ENCODE peak calls at places on chromosomes 16 and 17, in eight cellular contexts. S is hepatocyte; F is pancreas; Z is fibroblast of lung; X is psoas muscle; V is CD4-positive, alpha-beta T cell; B is CD4-positive, alpha-beta memory T cell; Q is suprapubic skin. J is an unnamed sample. For H3K27me3, the result is how much of the 10 kb centered on the place peaks cover.

GRCh38 chr16:87199901-87200300 is 117.3 kb downstream of the C16orf95 start:
- DNase-seq in Z (no peak), B (no peak), X (no peak), Q (no peak), S (no peak), F (no peak), V (no peak), J (no peak)

GRCh38 chr17:81858170-81858966 is 2.0 kb downstream of the P4HB start:
- DNase-seq in Q (no peak), S (no peak), B (no peak), X (no peak), Z (no peak), F (peak), V (no peak), J (no peak)

GRCh38 chr17:260031-260791 is 78.8 kb upstream of the DOC2B start:
- DNase-seq in Q (peak), S (no peak), F (peak), X (no peak), B (no peak), Z (no peak), V (no peak), J (no peak)

GRCh38 chr16:3509470-3509928 is 8.7 kb downstream of the CLUAP1 start:
- DNase-seq in B (peak), Q (no peak), X (no peak), F (no peak), Z (no peak), S (no peak), V (peak), J (peak)

GRCh38 chr16:73873643-73874042 is 423.0 kb upstream of the PSMD7 start:
- DNase-seq in F (no peak), B (no peak), Q (no peak), Z (no peak), V (no peak), X (no peak), S (no peak), J (no peak)

GRCh38 chr16:83420206-83420760 is 387.5 kb upstream of the HSBP1 start:
- DNase-seq in Q (no peak), V (no peak), F (no peak), S (peak), X (no peak), B (no peak), Z (peak), J (no peak)

GRCh38 chr17:21551081-21551881 is 141.0 kb upstream of the KCNJ18 start:
- DNase-seq in B (peak), X (peak), F (peak), Q (peak), V (peak), S (no peak), Z (peak), J (peak)

GRCh38 chr17:63706346-63707102 is 6.6 kb upstream of the LIMD2 start:
- DNase-seq in Q (no peak), Z (no peak), V (no peak), X (no peak), F (no peak), S (no peak), B (peak), J (no peak)

GRCh38 chr16:60608971-60609370 is 1427.3 kb downstream of the CDH8 start:
- DNase-seq in Q (no peak), S (no peak), B (no peak), X (no peak), Z (peak), F (no peak), V (no peak), J (no peak)

GRCh38 chr17:73526851-73527250 is 117.4 kb downstream of the SDK2 start:
- DNase-seq in Z (no peak), F (no peak), S (no peak), X (no peak), Q (no peak), V (no peak), B (no peak), J (no peak)

GRCh38 chr16:70746040-70746707 is 54.8 kb downstream of the VAC14 start:
- DNase-seq in S (peak), Z (peak), Q (peak), F (peak), X (peak), B (no peak), V (no peak), J (no peak)

GRCh38 chr17:43701318-43701743 is 39.6 kb upstream of the MEOX1 start:
- DNase-seq in F (no peak), X (no peak), Q (no peak), V (no peak), S (no peak), Z (peak), B (peak), J (peak)

GRCh38 chr17:14790518-14790917 is 474.6 kb downstream of the PMP22 start:
- DNase-seq in V (no peak), X (no peak), F (no peak), Z (no peak), S (no peak), Q (no peak), B (no peak), J (no peak)

GRCh38 chr17:42913981-42914617 is 13.5 kb downstream of the G6PC1 start:
- DNase-seq in S (no peak), F (no peak), Q (no peak), B (no peak), X (no peak), Z (no peak), V (no peak), J (no peak)

DNA sequence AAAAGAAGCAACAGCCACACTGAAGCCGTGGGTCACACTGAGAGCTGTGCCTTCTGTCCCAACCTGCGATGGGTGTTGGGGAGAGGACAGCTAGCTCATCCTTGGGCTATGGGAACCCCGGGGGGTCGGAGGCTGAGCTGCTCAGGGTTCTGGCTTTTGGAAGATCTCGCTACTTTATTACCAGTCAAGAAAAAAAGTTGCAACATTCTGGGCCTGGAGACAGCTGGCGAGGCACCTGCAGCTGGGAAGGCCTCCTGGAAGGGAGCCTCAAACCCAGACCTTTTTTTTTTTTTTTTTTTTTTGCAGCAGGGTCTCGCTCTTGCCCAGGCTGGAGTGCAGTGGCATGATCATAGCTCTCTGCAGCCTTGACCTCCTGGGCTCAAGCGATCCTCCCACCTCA is 24.9 kb downstream of the TPSD1 start:
- DNase-seq in S (no peak), F (no peak), V (no peak), B (no peak), Z (no peak), Q (no peak), X (no peak), J (no peak)
- H3K27me3 ChIP-seq in S (under half), F (under half), V (under half), B (under half), Z (under half), Q (half or more), X (half or more), J (under half)

GRCh38 chr17:27893834-27894503 is 804 bp upstream of the LYRM9 start:
- DNase-seq in F (no peak), V (no peak), Q (no peak), X (no peak), Z (no peak), B (no peak), S (no peak), J (no peak)
- H3K27ac ChIP-seq in F (no peak), V (no peak), Q (no peak), X (no peak), Z (no peak), B (no peak), S (no peak), J (peak)

GRCh38 chr17:75414488-75414887 is 9.0 kb upstream of the GRB2 start:
- DNase-seq in B (no peak), Z (no peak), X (no peak), Q (no peak), S (no peak), V (no peak), F (no peak), J (no peak)
- H3K27me3 ChIP-seq in B (under half), Z (under half), X (under half), Q (under half), S (under half), V (under half), F (under half), J (under half)

GRCh38 chr17:3990391-3991127 is 26.3 kb upstream of the ATP2A3 start:
- DNase-seq in Z (peak), F (no peak), X (peak), V (no peak), B (no peak), Q (peak), S (no peak), J (no peak)

GRCh38 chr17:3995067-3995466 is 30.8 kb upstream of the ATP2A3 start:
- DNase-seq in X (no peak), F (no peak), Z (no peak), S (no peak), B (no peak), V (no peak), Q (no peak), J (no peak)

GRCh38 chr17:3993493-3994220 is 29.4 kb upstream of the ATP2A3 start:
- DNase-seq in F (no peak), Z (no peak), S (no peak), Q (peak), B (no peak), X (peak), V (no peak), J (no peak)

GRCh38 chr17:3992370-3992769 is 28.1 kb upstream of the ATP2A3 start:
- DNase-seq in B (no peak), S (no peak), V (no peak), X (no peak), Z (no peak), Q (no peak), F (no peak), J (no peak)

DNA sequence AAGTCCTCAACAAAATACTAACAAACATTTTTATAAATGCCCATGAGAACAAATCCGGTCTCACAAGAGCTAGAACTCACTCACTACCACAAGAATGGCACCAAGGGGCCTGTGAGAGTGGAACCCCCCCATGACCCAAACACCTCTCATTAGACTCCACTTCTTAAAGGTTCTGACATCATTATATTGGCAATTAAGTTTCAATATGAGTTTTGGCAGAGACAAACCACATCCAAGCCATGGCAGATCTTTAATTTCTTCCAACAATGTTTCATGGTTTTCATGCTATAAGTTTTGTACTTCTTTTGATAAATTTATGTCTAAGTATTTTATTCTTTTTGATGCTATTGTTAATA is 30.0 kb upstream of the ATP2A3 start:
- DNase-seq in X (no peak), F (no peak), Z (no peak), Q (no peak), S (no peak), B (no peak), V (no peak), J (no peak)
- H3K27ac ChIP-seq in X (no peak), F (no peak), Z (no peak), Q (no peak), S (no peak), B (no peak), V (no peak), J (no peak)

GRCh38 chr17:55722016-55722706 is 503 bp downstream of the TMEM100 start:
- DNase-seq in B (no peak), S (no peak), V (no peak), F (no peak), Q (no peak), X (no peak), Z (peak), J (no peak)
- H3K27me3 ChIP-seq in B (under half), S (under half), V (under half), F (under half), Q (under half), X (under half), Z (under half), J (under half)

DNA sequence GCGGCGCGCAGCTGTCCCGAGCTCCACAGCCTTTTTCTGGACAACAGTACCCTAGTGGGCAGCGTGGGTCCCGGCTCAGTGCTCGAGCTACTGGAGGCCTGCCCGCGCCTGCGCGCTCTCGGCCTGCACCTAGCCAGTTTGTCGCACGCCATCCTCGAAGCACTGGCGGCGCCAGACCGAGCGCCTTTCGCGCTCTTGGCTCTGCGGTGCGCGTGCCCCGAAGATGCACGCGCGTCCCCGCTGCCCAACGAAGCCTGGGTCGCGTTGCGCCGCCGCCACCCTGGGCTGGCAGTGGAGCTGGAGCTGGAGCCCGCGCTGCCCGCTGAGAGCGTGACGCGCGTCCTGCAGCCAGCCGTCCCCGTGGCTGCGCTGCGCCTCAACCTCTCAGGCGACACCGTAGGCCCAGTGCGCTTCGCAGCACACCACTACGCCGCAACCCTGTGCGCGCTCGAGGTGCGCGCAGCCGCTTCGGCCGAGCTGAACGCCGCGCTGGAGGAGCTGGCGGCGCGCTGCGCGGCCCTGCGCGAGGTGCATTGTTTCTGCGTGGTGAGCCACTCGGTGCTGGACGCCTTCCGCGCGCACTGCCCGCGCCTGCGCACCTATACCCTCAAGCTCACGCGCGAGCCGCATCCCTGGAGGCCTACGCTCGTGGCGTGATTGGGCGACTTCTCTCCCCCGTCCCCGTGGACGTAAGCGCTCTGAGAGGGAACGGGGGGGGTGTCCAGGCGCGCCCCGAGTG is 1.2 kb upstream of the HSF4 start:
- DNase-seq in S (no peak), V (peak), Q (no peak), B (peak), F (no peak), Z (peak), X (peak), J (peak)
- H3K27ac ChIP-seq in S (no peak), V (no peak), Q (peak), B (no peak), F (no peak), Z (no peak), X (peak), J (no peak)

GRCh38 chr16:23505180-23505665 is 5.1 kb downstream of the GGA2 start:
- DNase-seq in Q (no peak), X (no peak), V (no peak), F (no peak), Z (peak), S (no peak), B (no peak), J (no peak)

GRCh38 chr16:23506606-23506994 is 3.7 kb downstream of the GGA2 start:
- DNase-seq in B (no peak), F (no peak), X (no peak), Z (no peak), V (no peak), Q (no peak), S (no peak), J (no peak)

GRCh38 chr16:23504453-23505179 is 5.7 kb downstream of the GGA2 start:
- DNase-seq in F (peak), X (peak), Z (peak), V (peak), B (peak), Q (peak), S (peak), J (peak)

GRCh38 chr16:23504076-23504452 is 6.2 kb downstream of the GGA2 start:
- DNase-seq in X (peak), S (peak), Q (peak), B (no peak), F (no peak), V (no peak), Z (peak), J (no peak)

GRCh38 chr16:23505942-23506605 is 4.2 kb downstream of the GGA2 start:
- DNase-seq in B (no peak), X (no peak), V (no peak), S (no peak), Z (no peak), F (no peak), Q (no peak), J (no peak)
- H3K27me3 ChIP-seq in B (under half), X (under half), V (under half), S (under half), Z (under half), F (under half), Q (under half), J (under half)

GRCh38 chr17:71431146-71431545 is 689.7 kb upstream of the SOX9 start:
- DNase-seq in X (no peak), S (no peak), Z (no peak), B (no peak), F (no peak), Q (no peak), V (no peak), J (no peak)

GRCh38 chr17:71428897-71429296 is 691.9 kb upstream of the SOX9 start:
- DNase-seq in F (no peak), S (no peak), Z (no peak), Q (no peak), B (no peak), V (no peak), X (no peak), J (no peak)

GRCh38 chr17:71423871-71424546 is 696.8 kb upstream of the SOX9 start:
- DNase-seq in X (no peak), Z (peak), F (no peak), Q (no peak), S (no peak), V (no peak), B (no peak), J (no peak)

GRCh38 chr17:71430281-71430680 is 690.5 kb upstream of the SOX9 start:
- DNase-seq in S (no peak), Q (no peak), B (no peak), Z (no peak), F (no peak), V (no peak), X (no peak), J (no peak)

GRCh38 chr17:71427801-71428200 is 693.0 kb upstream of the SOX9 start:
- DNase-seq in Z (no peak), S (no peak), V (no peak), B (no peak), Q (no peak), F (no peak), X (no peak), J (no peak)
- H3K27ac ChIP-seq in Z (no peak), S (no peak), V (no peak), B (no peak), Q (no peak), F (no peak), X (no peak), J (no peak)

J was measured in CD8-positive, alpha-beta memory T cell.